ENCODE peak calls at places on chromosomes 7 and 10, in four cellular contexts. One of them, this sample, is unnamed.

GRCh38 chr7:137592232-137592896 is 248.8 kb upstream of the PTN start:
- DNase-seq in coronary artery: no peak
- DNase-seq in hippocampal formation: peak; percentile 84
- DNase-seq in MCF 10A: peak; percentile 70
- DNase-seq in this sample: no peak

GRCh38 chr7:152597514-152597913 is 78.4 kb downstream of the XRCC2 start:
- DNase-seq in coronary artery: no peak
- DNase-seq in hippocampal formation: no peak
- DNase-seq in MCF 10A: no peak
- DNase-seq in this sample: no peak

GRCh38 chr7:85535974-85536729 is 349.3 kb upstream of the SEMA3D start:
- DNase-seq in coronary artery: no peak
- DNase-seq in hippocampal formation: no peak
- DNase-seq in MCF 10A: no peak
- DNase-seq in this sample: no peak

GRCh38 chr10:79340646-79341244 is 6.5 kb upstream of the PPIF start:
- DNase-seq in coronary artery: peak; percentile 33
- DNase-seq in hippocampal formation: no peak
- DNase-seq in MCF 10A: no peak
- DNase-seq in this sample: no peak

GRCh38 chr7:94061316-94061715 is 57.2 kb upstream of the BET1 start:
- DNase-seq in coronary artery: no peak
- DNase-seq in hippocampal formation: no peak
- DNase-seq in MCF 10A: no peak
- DNase-seq in this sample: no peak

GRCh38 chr10:33157108-33157507 is 177.4 kb downstream of the NRP1 start:
- DNase-seq in coronary artery: no peak
- DNase-seq in hippocampal formation: no peak
- DNase-seq in MCF 10A: peak; percentile 77
- DNase-seq in this sample: no peak

GRCh38 chr10:7410800-7411670 is at the start of gene SFMBT2:
- DNase-seq in coronary artery: no peak
- DNase-seq in hippocampal formation: peak; percentile 44
- DNase-seq in MCF 10A: peak; percentile 68
- DNase-seq in this sample: peak; percentile 54

GRCh38 chr7:4904346-4904745 is 20.8 kb upstream of the RADIL start:
- DNase-seq in coronary artery: no peak
- DNase-seq in hippocampal formation: no peak
- DNase-seq in MCF 10A: no peak
- DNase-seq in this sample: no peak

GRCh38 chr10:114917927-114918672 is 19.9 kb upstream of the TRUB1 start:
- DNase-seq in coronary artery: no peak
- DNase-seq in hippocampal formation: no peak
- DNase-seq in MCF 10A: peak; percentile 35
- DNase-seq in this sample: no peak

GRCh38 chr7:135147341-135147898 is 452 bp upstream of the TMEM140 start:
- DNase-seq in coronary artery: no peak
- DNase-seq in hippocampal formation: peak; percentile 42
- DNase-seq in MCF 10A: no peak
- DNase-seq in this sample: no peak

GRCh38 chr10:22491480-22491879 is 146.2 kb downstream of the SPAG6 start:
- DNase-seq in coronary artery: no peak
- DNase-seq in hippocampal formation: peak; percentile 54
- DNase-seq in MCF 10A: no peak
- DNase-seq in this sample: no peak

GRCh38 chr7:158710651-158711102 is 6.1 kb upstream of the NCAPG2 start:
- DNase-seq in coronary artery: no peak
- DNase-seq in hippocampal formation: no peak
- DNase-seq in MCF 10A: peak; percentile 82
- DNase-seq in this sample: no peak

GRCh38 chr7:37083311-37084096 is 359.2 kb upstream of the AOAH start:
- DNase-seq in coronary artery: no peak
- DNase-seq in hippocampal formation: no peak
- DNase-seq in MCF 10A: no peak
- DNase-seq in this sample: no peak

GRCh38 chr10:110919349-110919931 is at the start of gene SHOC2:
- DNase-seq in coronary artery: peak; percentile 100
- DNase-seq in hippocampal formation: no peak
- DNase-seq in MCF 10A: no peak
- DNase-seq in this sample: peak; percentile 98

This sample was measured in effector memory CD4-positive, alpha-beta T cell.